ENCODE peak calls at places on chromosome 14, in seven cellular contexts. Z is neural crest cell; R is fibroblast of villous mesenchyme; X is thoracic aorta; G is CD4-positive, alpha-beta T cell; U is lower leg skin; D is gastrocnemius medialis. E is an unnamed sample.
A peak's percentile ranks its signal among the peaks of the same experiment; 100 is the strongest.

GRCh38 chr14:68363401-68363800 is 429.5 kb downstream of the ZFP36L1 start:
- DNase-seq in Z (peak; percentile 26), R (no peak), X (no peak), U (no peak), D (no peak), G (no peak), E (no peak)

GRCh38 chr14:96167224-96168148 is 37.2 kb upstream of the BDKRB2 start:
- DNase-seq in G (no peak), U (peak; percentile 71), X (no peak), D (no peak), Z (no peak), R (peak; percentile 87), E (no peak)

GRCh38 chr14:88248606-88249005 is 74.5 kb downstream of the KCNK10 start:
- DNase-seq in X (no peak), G (no peak), D (no peak), R (no peak), U (no peak), Z (no peak), E (no peak)

GRCh38 chr14:23068792-23069412 is 11.6 kb upstream of the CDH24 start:
- DNase-seq in G (peak; percentile 67), X (no peak), Z (peak; percentile 83), U (peak; percentile 93), D (peak; percentile 82), R (peak; percentile 95), E (peak; percentile 58)

GRCh38 chr14:56002316-56002715 is 115.9 kb upstream of the PELI2 start:
- DNase-seq in D (no peak), X (no peak), G (no peak), U (no peak), R (no peak), Z (no peak), E (no peak)

GRCh38 chr14:65302571-65303184 is 109.9 kb upstream of the FUT8 start:
- DNase-seq in X (no peak), D (no peak), Z (no peak), G (no peak), U (no peak), R (no peak), E (no peak)

GRCh38 chr14:74954232-74954946 is 1.0 kb downstream of the PGF start:
- DNase-seq in R (no peak), X (no peak), D (no peak), Z (no peak), G (no peak), U (no peak), E (no peak)

GRCh38 chr14:79658224-79658623 is 553.1 kb downstream of the DIO2 start:
- DNase-seq in U (no peak), Z (no peak), G (no peak), R (no peak), D (no peak), X (no peak), E (no peak)

GRCh38 chr14:101313268-101313667 is 248.0 kb upstream of the DIO3 start:
- DNase-seq in U (no peak), D (no peak), X (no peak), Z (no peak), R (no peak), G (no peak), E (no peak)

GRCh38 chr14:65210118-65210826 is 108.0 kb upstream of the MAX start:
- DNase-seq in G (no peak), D (no peak), X (no peak), R (peak; percentile 51), Z (no peak), U (no peak), E (no peak)

GRCh38 chr14:77375973-77376372 is 921 bp downstream of the TMED8 start:
- DNase-seq in R (no peak), D (no peak), G (no peak), X (no peak), U (no peak), Z (no peak), E (no peak)

GRCh38 chr14:66105819-66106218 is 380.4 kb upstream of the CCDC196 start:
- DNase-seq in R (no peak), D (no peak), Z (no peak), U (no peak), X (no peak), G (no peak), E (no peak)

GRCh38 chr14:96098309-96098998 is 59.3 kb downstream of the C14orf132 start:
- DNase-seq in U (peak; percentile 84), R (peak; percentile 75), X (no peak), G (no peak), Z (peak; percentile 38), D (no peak), E (no peak)

GRCh38 chr14:99422220-99423010 is 58.2 kb downstream of the SETD3 start:
- DNase-seq in U (no peak), X (no peak), G (no peak), Z (no peak), R (no peak), D (no peak), E (no peak)

GRCh38 chr14:55294603-55295002 is 23.4 kb downstream of the FBXO34 start:
- DNase-seq in G (no peak), U (no peak), Z (no peak), X (no peak), R (no peak), D (no peak), E (no peak)

GRCh38 chr14:93794756-93795155 is 6.5 kb upstream of the PRIMA1 start:
- DNase-seq in Z (no peak), D (no peak), G (no peak), U (no peak), X (no peak), R (no peak), E (no peak)

GRCh38 chr14:35877276-35877675 is 51.1 kb downstream of the BRMS1L start:
- DNase-seq in X (no peak), G (no peak), U (no peak), D (no peak), R (no peak), Z (no peak), E (no peak)

GRCh38 chr14:95545769-95546168 is 10.9 kb downstream of the GLRX5 start:
- DNase-seq in Z (no peak), G (no peak), D (no peak), R (peak; percentile 88), U (no peak), X (no peak), E (no peak)

GRCh38 chr14:51242545-51243490 is 2.8 kb downstream of the TMX1 start:
- DNase-seq in D (no peak), X (no peak), R (no peak), U (no peak), G (no peak), Z (no peak), E (no peak)
- TF ChIP-seq CTCF in D (no peak), X (no peak), R (peak; percentile 8), U (no peak), G (no peak), Z (no peak), E (no peak)

GRCh38 chr14:103562135-103562384 is 397 bp downstream of the BAG5 start:
- DNase-seq in X (no peak), U (no peak), R (no peak), D (peak; percentile 46), Z (no peak), G (no peak), E (no peak)

GRCh38 chr14:103558071-103558882 is 4.2 kb downstream of the BAG5 start:
- DNase-seq in G (no peak), D (peak; percentile 73), R (peak; percentile 94), X (no peak), Z (no peak), U (no peak), E (peak; percentile 58)

GRCh38 chr14:103561381-103562134 is 899 bp downstream of the BAG5 start:
- DNase-seq in Z (no peak), X (no peak), R (peak; percentile 60), G (no peak), U (peak; percentile 90), D (peak; percentile 50), E (no peak)

GRCh38 chr14:103563089-103563620 is 395 bp downstream of the COA8 start:
- DNase-seq in G (no peak), X (no peak), Z (no peak), U (peak; percentile 93), R (no peak), D (peak; percentile 70), E (no peak)

GRCh38 chr14:103562385-103563088 is at the start of the genes BAG5 and COA8:
- DNase-seq in X (no peak), D (peak; percentile 82), R (peak; percentile 81), U (peak; percentile 97), Z (peak; percentile 90), G (peak; percentile 82), E (no peak)
- TF ChIP-seq CTCF in X (no peak), D (peak; percentile 39), R (no peak), U (no peak), Z (no peak), G (no peak), E (no peak)

DNA sequence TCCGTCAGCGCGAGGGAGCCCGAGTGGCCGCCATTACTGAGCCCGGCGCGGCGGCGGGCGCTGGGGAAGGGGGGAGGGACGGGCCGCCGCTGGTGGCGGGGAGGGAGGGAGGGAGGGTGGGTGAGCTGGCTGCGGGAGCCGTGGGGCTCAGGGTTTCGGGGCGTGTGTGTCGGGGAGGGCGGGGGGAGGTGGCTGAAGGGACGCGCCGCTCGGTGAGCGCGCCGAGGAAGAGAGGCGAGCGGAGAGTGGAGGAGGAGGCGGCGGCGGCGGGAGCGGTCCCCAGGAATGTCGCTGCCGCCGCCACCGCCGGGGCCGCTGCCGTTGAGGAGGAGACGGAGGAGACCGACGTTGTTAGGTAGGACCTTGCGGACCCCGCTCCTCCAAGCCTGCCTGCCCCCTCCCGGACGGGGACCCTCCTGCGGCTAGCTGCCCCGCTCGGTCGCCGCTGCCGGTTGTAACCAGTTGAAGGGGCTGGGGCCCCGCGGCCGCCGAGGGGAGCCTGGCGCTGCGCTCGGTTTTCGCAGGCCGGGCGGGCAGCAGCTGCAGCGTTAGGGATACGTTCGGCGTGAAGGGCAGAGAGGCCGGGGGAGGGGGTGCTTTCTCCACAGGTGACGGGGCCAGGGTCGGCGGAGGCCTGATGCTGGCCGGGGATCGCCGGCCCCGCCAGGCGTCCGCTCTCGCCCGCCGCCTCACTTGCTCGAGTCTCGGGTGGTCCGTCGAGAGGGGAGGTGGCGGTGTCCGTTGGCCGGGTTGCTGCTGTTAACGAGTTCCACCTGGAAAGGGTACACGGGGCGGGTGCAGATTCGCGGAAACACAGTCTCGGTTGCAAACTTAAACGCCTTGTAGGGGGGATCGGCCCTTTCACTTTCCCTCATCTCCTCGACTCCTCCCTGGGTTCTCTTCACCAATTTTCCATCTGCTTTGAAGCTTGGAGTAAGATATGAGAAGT is at the start of gene ARHGAP5:
- DNase-seq in G (peak; percentile 66), U (peak; percentile 90), X (no peak), R (peak; percentile 50), D (peak; percentile 38), Z (peak; percentile 58), E (no peak)
- TF ChIP-seq CTCF in G (no peak), U (no peak), X (peak; percentile 30), R (peak; percentile 22), D (no peak), Z (peak; percentile 43), E (no peak)

DNA sequence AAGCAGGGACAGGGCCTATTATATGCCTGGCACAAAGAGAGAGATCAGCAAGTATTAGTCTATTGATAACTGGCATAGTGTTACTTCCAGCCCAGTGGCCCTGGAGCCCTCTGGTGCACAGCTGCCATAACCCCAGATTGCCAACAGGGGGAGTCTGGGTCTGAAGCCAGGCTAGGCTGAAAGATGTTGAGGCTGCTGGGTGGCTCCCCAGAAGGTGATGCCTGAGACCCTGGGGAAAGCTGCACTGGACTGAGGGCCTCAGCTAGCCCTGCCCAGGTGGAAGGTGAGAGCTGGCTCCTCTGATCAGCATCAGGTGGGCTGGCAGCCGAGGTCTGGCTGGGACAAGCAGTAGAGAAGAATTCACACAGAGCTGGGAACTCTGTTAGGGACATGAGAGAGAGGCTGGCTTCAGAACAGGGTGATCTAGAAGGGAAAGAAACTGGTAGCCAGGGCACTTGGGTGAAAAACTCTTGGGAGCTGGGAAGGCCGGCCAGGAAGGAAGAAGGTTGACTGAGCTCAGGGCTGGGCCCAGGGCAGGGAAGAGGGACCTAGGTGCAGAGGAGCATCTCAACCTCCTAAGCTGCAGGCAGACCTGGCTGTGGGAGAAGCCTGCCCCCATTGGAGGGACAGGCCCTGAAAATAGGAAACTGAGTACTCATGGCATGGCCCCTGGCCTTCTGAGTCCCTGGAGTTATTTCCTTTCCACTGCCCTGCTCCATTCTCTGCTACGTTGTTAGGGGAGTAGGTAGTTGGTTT is 3.9 kb downstream of the GZMH start:
- DNase-seq in X (no peak), R (no peak), G (peak; percentile 21), D (no peak), Z (peak; percentile 9), U (peak; percentile 83), E (no peak)
- TF ChIP-seq CTCF in X (peak; percentile 25), R (peak; percentile 53), G (peak; percentile 86), D (peak; percentile 39), Z (peak; percentile 56), U (no peak), E (no peak)